ENCODE peak calls at places on chromosomes 16 and 17, in ten cellular contexts. B, K, L, W, D, M, T, Y, S and O are unnamed samples.

GRCh38 chr17:75695830-75696271 is 25.4 kb upstream of the ITGB4 start:
- DNase-seq in B (no peak), K (no peak), L (no peak), W (no peak), D (no peak), M (no peak), T (no peak), Y (no peak), S (no peak), O (no peak)

GRCh38 chr17:76772842-76773521 is 35.1 kb downstream of the MFSD11 start:
- DNase-seq in B (peak; percentile 11), K (no peak), L (no peak), W (no peak), D (no peak), M (peak; percentile 65), T (peak; percentile 80), Y (no peak), S (peak; percentile 89), O (peak; percentile 33)

GRCh38 chr17:40443196-40443987 is at the start of gene IGFBP4:
- DNase-seq in B (no peak), K (peak; percentile 88), L (peak; percentile 79), W (peak; percentile 63), D (peak; percentile 93), M (peak; percentile 94), T (peak; percentile 55), Y (peak; percentile 88), S (peak; percentile 37), O (peak; percentile 67)

GRCh38 chr17:75684924-75685323 is 17.8 kb downstream of the SAP30BP start:
- DNase-seq in B (no peak), K (no peak), L (no peak), W (no peak), D (no peak), M (no peak), T (peak; percentile 97), Y (no peak), S (peak; percentile 93), O (no peak)

GRCh38 chr16:89721644-89722391 is 481 bp downstream of the ZNF276 start:
- DNase-seq in B (no peak), K (no peak), L (peak; percentile 80), W (no peak), D (peak; percentile 90), M (peak; percentile 62), T (peak; percentile 57), Y (peak; percentile 61), S (peak; percentile 32), O (no peak)

GRCh38 chr16:58853830-58854229 is 119.7 kb upstream of the GOT2 start:
- DNase-seq in B (no peak), K (no peak), L (no peak), W (no peak), D (no peak), M (peak; percentile 20), T (no peak), Y (no peak), S (no peak), O (no peak)

GRCh38 chr17:6670999-6671398 is 19.4 kb downstream of the C17orf100 start:
- DNase-seq in B (no peak), K (no peak), L (no peak), W (no peak), D (no peak), M (no peak), T (no peak), Y (no peak), S (no peak), O (no peak)

GRCh38 chr16:31225193-31225592 is 8.3 kb upstream of the PYDC1 start:
- DNase-seq in B (no peak), K (no peak), L (no peak), W (no peak), D (no peak), M (no peak), T (no peak), Y (no peak), S (no peak), O (no peak)

GRCh38 chr17:37388266-37388665 is 12.5 kb downstream of the C17orf78 start:
- DNase-seq in B (no peak), K (no peak), L (no peak), W (no peak), D (no peak), M (no peak), T (peak; percentile 40), Y (no peak), S (peak; percentile 34), O (no peak)

GRCh38 chr17:37389160-37389559 is 13.4 kb downstream of the C17orf78 start:
- DNase-seq in B (no peak), K (no peak), L (no peak), W (no peak), D (no peak), M (no peak), T (no peak), Y (no peak), S (no peak), O (no peak)

GRCh38 chr17:37384560-37385160 is 8.9 kb downstream of the C17orf78 start:
- DNase-seq in B (no peak), K (no peak), L (no peak), W (no peak), D (no peak), M (no peak), T (no peak), Y (no peak), S (peak; percentile 29), O (no peak)

GRCh38 chr17:37385439-37385990 is 9.7 kb downstream of the C17orf78 start:
- DNase-seq in B (no peak), K (no peak), L (no peak), W (no peak), D (no peak), M (no peak), T (no peak), Y (no peak), S (no peak), O (no peak)

DNA sequence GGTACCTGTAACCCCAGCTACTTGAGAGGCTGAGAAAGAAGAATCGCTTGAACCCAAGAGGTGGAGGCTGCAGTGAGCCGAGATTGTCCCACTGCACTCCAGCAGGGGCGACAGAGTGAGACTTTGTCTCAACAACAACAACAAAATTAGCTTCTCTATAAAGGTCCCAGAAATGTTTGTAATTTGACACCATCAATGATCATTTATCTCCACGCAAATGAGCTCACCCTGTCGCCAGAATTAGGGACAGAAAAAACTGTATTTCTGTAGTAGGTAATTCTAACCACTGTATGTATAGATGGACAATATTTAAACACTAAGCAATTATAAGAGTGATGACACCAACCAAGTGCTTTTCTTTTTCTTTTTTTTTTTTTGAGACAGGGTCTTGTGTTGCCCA is 10.7 kb downstream of the C17orf78 start:
- DNase-seq in B (no peak), K (no peak), L (no peak), W (no peak), D (no peak), M (no peak), T (no peak), Y (no peak), S (no peak), O (no peak)
- TF ChIP-seq CTCF in B (no peak), K (no peak), L (no peak), W (no peak), D (no peak), M (no peak), T (no peak), Y (no peak), S (no peak), O (no peak)

GRCh38 chr16:3458852-3459361 is 15.4 kb downstream of the NAA60 start:
- DNase-seq in B (no peak), K (no peak), L (peak; percentile 47), W (no peak), D (no peak), M (no peak), T (no peak), Y (no peak), S (peak; percentile 17), O (no peak)

GRCh38 chr16:3460121-3460520 is 16.6 kb downstream of the NAA60 start:
- DNase-seq in B (no peak), K (no peak), L (no peak), W (no peak), D (no peak), M (no peak), T (no peak), Y (no peak), S (no peak), O (no peak)

GRCh38 chr16:3460585-3460984 is 17.1 kb downstream of the NAA60 start:
- DNase-seq in B (no peak), K (no peak), L (no peak), W (no peak), D (no peak), M (no peak), T (no peak), Y (no peak), S (no peak), O (no peak)

GRCh38 chr16:3459401-3460090 is 16.1 kb downstream of the NAA60 start:
- DNase-seq in B (no peak), K (no peak), L (no peak), W (no peak), D (no peak), M (peak; percentile 44), T (no peak), Y (no peak), S (no peak), O (no peak)

DNA sequence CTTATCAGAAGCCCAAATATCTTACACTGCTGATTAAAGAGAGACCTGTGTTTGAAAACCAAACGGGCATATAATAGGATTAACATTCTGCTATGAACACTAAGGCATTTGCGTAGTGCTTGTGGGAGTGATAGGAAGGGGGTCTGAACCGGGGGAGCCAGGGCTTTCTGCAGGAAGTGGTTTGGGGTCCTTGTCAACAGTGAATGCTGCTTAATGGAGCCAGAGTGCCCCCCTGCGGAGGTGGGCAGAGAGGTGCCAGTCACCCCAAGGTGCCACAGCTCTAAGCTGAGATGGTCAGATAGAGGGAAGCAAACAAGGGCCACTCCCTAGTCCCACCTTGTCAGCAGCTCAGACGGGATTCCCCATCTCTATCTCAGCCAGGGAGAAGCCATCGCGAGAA is 17.6 kb downstream of the NAA60 start:
- DNase-seq in B (no peak), K (no peak), L (no peak), W (no peak), D (no peak), M (peak; percentile 68), T (no peak), Y (no peak), S (no peak), O (no peak)
- TF ChIP-seq CTCF in B (no peak), K (no peak), L (no peak), W (no peak), D (no peak), M (no peak), T (no peak), Y (no peak), S (no peak), O (peak; percentile 20)

GRCh38 chr17:67054011-67054591 is 9.7 kb downstream of the CACNG1 start:
- DNase-seq in B (no peak), K (no peak), L (no peak), W (no peak), D (no peak), M (no peak), T (no peak), Y (no peak), S (no peak), O (no peak)
- TF ChIP-seq CTCF in B (no peak), K (no peak), L (no peak), W (no peak), D (no peak), M (no peak), T (no peak), Y (no peak), S (no peak), O (no peak)

GRCh38 chr17:49439305-49439672 is 24.6 kb upstream of the PHB1 start:
- DNase-seq in B (no peak), K (no peak), L (no peak), W (no peak), D (no peak), M (no peak), T (no peak), Y (no peak), S (no peak), O (no peak)

GRCh38 chr17:49439673-49440571 is 25.2 kb upstream of the PHB1 start:
- DNase-seq in B (no peak), K (no peak), L (no peak), W (no peak), D (no peak), M (peak; percentile 22), T (no peak), Y (no peak), S (no peak), O (no peak)

GRCh38 chr17:49437696-49438438 is 23.2 kb upstream of the PHB1 start:
- DNase-seq in B (no peak), K (no peak), L (no peak), W (no peak), D (no peak), M (no peak), T (no peak), Y (no peak), S (no peak), O (no peak)

GRCh38 chr17:49438439-49438861 is 23.8 kb upstream of the PHB1 start:
- DNase-seq in B (no peak), K (no peak), L (no peak), W (no peak), D (no peak), M (peak; percentile 90), T (no peak), Y (no peak), S (no peak), O (no peak)

GRCh38 chr17:49438885-49439284 is 24.2 kb upstream of the PHB1 start:
- DNase-seq in B (no peak), K (no peak), L (no peak), W (no peak), D (no peak), M (peak; percentile 67), T (no peak), Y (no peak), S (no peak), O (no peak)
- TF ChIP-seq CTCF in B (no peak), K (no peak), L (no peak), W (no peak), D (no peak), M (peak; percentile 24), T (no peak), Y (no peak), S (no peak), O (no peak)